ENCODE peak calls at places on chromosomes 11 and 22, in six cellular contexts. M is HCT116, P is K562, J is H1, Y is HepG2, L is GM12878. C is an unnamed sample.

GRCh38 chr11:29511394-29511793 is 505.4 kb downstream of the KCNA4 start:
- DNase-seq in L (no peak), P (no peak), J (no peak), Y (no peak), M (no peak), C (no peak)

GRCh38 chr11:71131861-71132260 is 120.5 kb downstream of the SHANK2 start:
- DNase-seq in L (no peak), Y (no peak), P (no peak), J (no peak), M (no peak), C (no peak)

GRCh38 chr11:21133722-21134121 is 464.3 kb downstream of the NELL1 start:
- DNase-seq in M (no peak), Y (no peak), P (no peak), L (no peak), J (no peak), C (no peak)

GRCh38 chr22:46902998-46903916 is 140.8 kb downstream of the TBC1D22A start:
- DNase-seq in L (no peak), P (no peak), Y (no peak), J (peak; percentile 69), M (no peak), C (no peak)

GRCh38 chr11:58592760-58593472 is 14.1 kb downstream of the ZFP91 start:
- DNase-seq in Y (no peak), P (no peak), M (no peak), J (no peak), L (no peak), C (no peak)

GRCh38 chr11:5476184-5476819 is 12.2 kb upstream of the OR52D1 start:
- DNase-seq in L (no peak), P (peak; percentile 69), J (no peak), M (peak; percentile 38), Y (peak; percentile 36), C (peak; percentile 7)

GRCh38 chr11:120302001-120302805 is 22.9 kb upstream of the TLCD5 start:
- DNase-seq in P (no peak), L (no peak), J (no peak), M (no peak), Y (no peak), C (peak; percentile 98)

GRCh38 chr11:518463-519202 is 11.6 kb upstream of the RNH1 start:
- DNase-seq in J (peak; percentile 93), M (peak; percentile 85), Y (peak; percentile 90), L (no peak), P (peak; percentile 94), C (peak; percentile 67)

GRCh38 chr11:36557991-36558390 is 9.8 kb upstream of the RAG1 start:
- DNase-seq in P (no peak), Y (no peak), M (no peak), L (no peak), J (no peak), C (no peak)

GRCh38 chr22:47021371-47022074 is 259.1 kb downstream of the TBC1D22A start:
- DNase-seq in L (no peak), M (no peak), Y (no peak), P (no peak), J (no peak), C (no peak)

GRCh38 chr11:10374386-10374785 is 69.5 kb downstream of the ADM start:
- DNase-seq in Y (no peak), L (no peak), P (no peak), M (no peak), J (no peak), C (no peak)

GRCh38 chr11:65013130-65013691 is 749 bp upstream of the ARL2 start:
- DNase-seq in Y (peak; percentile 75), J (peak; percentile 93), L (no peak), P (peak; percentile 92), M (no peak), C (peak; percentile 94)

GRCh38 chr11:8233691-8234424 is 29.8 kb downstream of the LMO1 start:
- DNase-seq in J (no peak), P (no peak), L (no peak), Y (no peak), M (no peak), C (no peak)

GRCh38 chr11:111718436-111719325 is 47.5 kb downstream of the PPP2R1B start:
- DNase-seq in Y (peak; percentile 30), P (no peak), L (no peak), M (no peak), J (no peak), C (no peak)

GRCh38 chr11:111719379-111719778 is 46.8 kb downstream of the PPP2R1B start:
- DNase-seq in P (no peak), J (no peak), M (no peak), L (no peak), Y (no peak), C (no peak)

GRCh38 chr11:111715142-111715816 is 50.9 kb downstream of the PPP2R1B start:
- DNase-seq in J (no peak), L (no peak), M (no peak), Y (no peak), P (no peak), C (no peak)

DNA sequence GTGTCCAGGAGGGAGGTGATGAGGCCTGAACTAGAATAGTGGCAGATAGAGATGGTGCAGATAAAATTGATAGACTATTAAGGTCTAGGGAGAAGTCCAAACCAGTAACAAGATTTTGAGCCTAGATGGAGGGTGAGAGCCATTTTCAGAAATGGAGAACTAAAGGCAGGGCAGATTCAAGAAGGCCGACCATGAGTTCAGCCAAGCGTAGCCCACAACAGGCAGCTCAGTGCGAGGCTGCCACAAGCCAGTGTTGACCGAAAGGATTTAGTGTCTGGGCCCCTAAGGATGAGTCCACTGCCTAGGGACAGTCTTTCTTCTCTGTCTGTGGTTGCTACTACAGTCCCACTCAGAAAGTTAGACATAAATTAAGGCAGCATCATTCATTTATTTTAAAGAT is 51.7 kb downstream of the PPP2R1B start:
- DNase-seq in M (no peak), J (no peak), P (no peak), Y (no peak), L (no peak), C (no peak)
- TF ChIP-seq JUND in M (no peak), J (no peak), P (no peak), Y (no peak), L (no peak), C (no peak)

DNA sequence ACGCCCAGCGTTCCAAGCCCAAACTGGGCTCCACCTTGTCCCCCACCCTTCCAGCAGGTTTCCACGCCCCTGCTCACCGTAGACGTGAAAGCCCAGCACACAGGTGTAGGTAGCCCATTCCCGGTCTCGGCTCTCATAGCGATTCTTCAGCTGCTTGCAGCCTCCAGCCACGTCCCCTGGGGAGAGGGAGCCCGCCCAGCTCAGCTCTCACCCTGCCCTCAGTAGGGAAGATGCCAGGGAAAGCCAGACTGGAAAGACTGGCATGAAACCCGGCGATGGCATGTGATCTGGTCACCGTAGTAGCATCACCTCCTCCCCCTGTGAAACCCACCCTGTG is 1.4 kb upstream of the MTA2 start:
- DNase-seq in L (no peak), P (no peak), M (no peak), Y (no peak), J (peak; percentile 59), C (no peak)
- TF ChIP-seq JUND in L (no peak), P (no peak), M (no peak), Y (no peak), J (no peak), C (no peak)

GRCh38 chr11:1864831-1865665 is 12.2 kb downstream of the LSP1 start:
- DNase-seq in Y (no peak), J (no peak), L (no peak), P (no peak), M (no peak), C (no peak)
- TF ChIP-seq JUND in Y (no peak), J (no peak), L (no peak), P (no peak), M (no peak), C (no peak)

GRCh38 chr11:44596541-44597276 is 31.2 kb downstream of the CD82 start:
- DNase-seq in Y (no peak), P (no peak), J (no peak), M (no peak), L (peak; percentile 84), C (no peak)

GRCh38 chr11:44595006-44595405 is 29.5 kb downstream of the CD82 start:
- DNase-seq in Y (no peak), M (no peak), L (no peak), J (no peak), P (no peak), C (no peak)

GRCh38 chr11:44597358-44598009 is 32.0 kb downstream of the CD82 start:
- DNase-seq in M (no peak), Y (no peak), J (no peak), L (no peak), P (no peak), C (no peak)

GRCh38 chr11:44593194-44593593 is 27.7 kb downstream of the CD82 start:
- DNase-seq in J (no peak), P (no peak), L (no peak), Y (no peak), M (no peak), C (no peak)

DNA sequence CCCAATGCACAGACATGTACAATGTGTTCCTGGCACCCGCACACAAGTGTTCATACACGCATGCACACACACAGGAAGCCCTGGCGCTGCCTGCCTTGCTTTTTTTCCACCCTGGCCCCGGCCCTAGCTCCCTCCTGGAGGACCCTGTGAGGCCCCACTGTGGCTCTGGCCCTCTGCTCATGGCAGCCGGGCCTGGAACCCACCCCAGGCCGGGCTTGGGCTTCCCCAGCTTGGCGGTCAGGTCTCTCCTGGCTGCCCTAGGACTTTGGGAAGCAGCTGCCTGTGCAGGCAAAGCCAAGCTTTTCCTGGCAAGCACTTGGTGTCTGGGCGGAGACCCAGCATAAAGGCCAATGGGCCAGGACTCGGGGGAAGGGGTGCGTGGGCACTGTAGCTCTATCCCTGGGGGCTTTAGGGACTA is 30.5 kb downstream of the CD82 start:
- DNase-seq in L (no peak), M (no peak), P (no peak), Y (no peak), J (no peak), C (no peak)
- TF ChIP-seq JUND in L (no peak), M (no peak), P (no peak), Y (no peak), J (no peak), C (no peak)

C was measured in T47D.